ENCODE peak calls at places on chromosomes 16 and 17, in ten cellular contexts. X, R, K, O, T, U, N, Z, V and E are unnamed samples.

GRCh38 chr16:80074329-80074728 is 466.5 kb upstream of the DYNLRB2 start:
- DNase-seq in O (no peak), K (no peak), X (no peak), V (no peak), T (no peak), Z (no peak), U (no peak), N (no peak), R (no peak), E (no peak)

GRCh38 chr17:51461578-51462004 is 201.2 kb downstream of the UTP18 start:
- DNase-seq in T (peak), K (peak), X (no peak), O (peak), R (peak), U (peak), N (peak), Z (peak), V (peak), E (no peak)

GRCh38 chr16:1572664-1573063 is 39.2 kb downstream of the TMEM204 start:
- DNase-seq in N (no peak), R (no peak), V (no peak), X (no peak), T (no peak), K (no peak), Z (no peak), U (no peak), O (no peak), E (no peak)

GRCh38 chr17:81966343-81967243 is 5.6 kb upstream of the NOTUM start:
- DNase-seq in O (no peak), K (peak), R (peak), X (no peak), T (no peak), N (peak), V (no peak), Z (no peak), U (peak), E (no peak)

GRCh38 chr16:74563828-74564263 is 43.1 kb downstream of the GLG1 start:
- DNase-seq in Z (peak), X (no peak), O (no peak), R (peak), V (no peak), U (peak), N (no peak), K (peak), T (peak), E (peak)

GRCh38 chr17:72609501-72609900 is 483.0 kb downstream of the SLC39A11 start:
- DNase-seq in V (no peak), T (peak), N (no peak), U (no peak), R (no peak), X (no peak), Z (peak), K (no peak), O (no peak), E (no peak)

GRCh38 chr16:23196577-23196976 is 14.0 kb downstream of the SCNN1G start:
- DNase-seq in T (no peak), X (no peak), N (no peak), U (no peak), O (no peak), Z (no peak), V (no peak), R (no peak), K (no peak), E (no peak)

GRCh38 chr17:6548578-6549330 is 7.6 kb downstream of the PITPNM3 start:
- DNase-seq in K (no peak), X (no peak), O (no peak), N (peak), U (no peak), T (no peak), R (peak), Z (no peak), V (peak), E (no peak)

GRCh38 chr17:40399185-40399584 is 18.5 kb downstream of the TOP2A start:
- DNase-seq in Z (peak), V (no peak), N (peak), R (no peak), U (peak), K (peak), X (no peak), O (no peak), T (peak), E (no peak)

GRCh38 chr16:11893571-11893970 is 22.2 kb downstream of the GSPT1 start:
- DNase-seq in Z (no peak), V (no peak), N (no peak), O (no peak), X (no peak), R (no peak), K (no peak), T (no peak), U (no peak), E (no peak)

GRCh38 chr17:69501591-69502468 is 87.3 kb downstream of the MAP2K6 start:
- DNase-seq in Z (peak), V (peak), O (peak), R (peak), K (peak), U (peak), N (peak), T (peak), X (no peak), E (no peak)

GRCh38 chr16:54200161-54200534 is 86.4 kb downstream of the IRX3 start:
- DNase-seq in X (no peak), R (no peak), V (no peak), O (no peak), Z (no peak), K (no peak), U (no peak), N (no peak), T (no peak), E (no peak)

GRCh38 chr17:13031718-13032350 is 14.0 kb upstream of the ELAC2 start:
- DNase-seq in R (peak), Z (peak), O (peak), T (peak), V (no peak), K (peak), X (no peak), U (peak), N (peak), E (no peak)

GRCh38 chr17:79797492-79798295 is 817 bp upstream of the CBX8 start:
- DNase-seq in X (no peak), R (no peak), V (no peak), U (peak), Z (no peak), O (no peak), K (no peak), N (no peak), T (no peak), E (no peak)

GRCh38 chr17:79794659-79795511 is 2.0 kb downstream of the CBX8 start:
- DNase-seq in N (no peak), O (no peak), V (no peak), R (no peak), X (no peak), T (no peak), U (no peak), Z (no peak), K (no peak), E (no peak)

GRCh38 chr17:79795795-79796569 is 895 bp downstream of the CBX8 start:
- DNase-seq in X (no peak), R (no peak), K (no peak), O (no peak), Z (peak), V (no peak), T (no peak), N (no peak), U (peak), E (no peak)

GRCh38 chr17:79798296-79799173 is 1.7 kb upstream of the CBX8 start:
- DNase-seq in Z (peak), R (no peak), T (no peak), O (no peak), X (no peak), U (peak), N (no peak), V (no peak), K (peak), E (no peak)

GRCh38 chr17:79796570-79797491 is at the start of gene CBX8:
- DNase-seq in R (peak), U (peak), X (peak), K (peak), N (peak), V (peak), T (peak), O (peak), Z (peak), E (peak)
- TF ChIP-seq CTCF in R (no peak), U (no peak), X (peak), K (no peak), N (no peak), V (peak), T (no peak), O (peak), Z (no peak), E (no peak)

GRCh38 chr17:44565866-44566443 is 8.7 kb downstream of the FZD2 start:
- DNase-seq in R (no peak), U (no peak), V (no peak), X (no peak), K (no peak), O (no peak), T (no peak), Z (no peak), N (no peak), E (no peak)
- TF ChIP-seq CTCF in R (peak), U (peak), V (no peak), X (peak), K (peak), O (peak), T (peak), Z (peak), N (peak), E (no peak)

GRCh38 chr17:39349246-39349645 is 52.2 kb downstream of the FBXL20 start:
- DNase-seq in K (no peak), V (no peak), U (no peak), Z (no peak), X (no peak), O (no peak), N (no peak), R (no peak), T (no peak), E (no peak)

GRCh38 chr17:39352986-39353385 is 48.4 kb downstream of the FBXL20 start:
- DNase-seq in V (no peak), K (no peak), N (no peak), R (no peak), T (no peak), U (no peak), X (no peak), Z (no peak), O (no peak), E (no peak)

GRCh38 chr17:39351508-39351907 is 49.9 kb downstream of the FBXL20 start:
- DNase-seq in O (no peak), X (no peak), V (no peak), Z (no peak), K (no peak), N (no peak), U (no peak), T (no peak), R (no peak), E (no peak)

GRCh38 chr17:39357488-39357887 is 43.9 kb downstream of the FBXL20 start:
- DNase-seq in U (no peak), R (no peak), X (no peak), N (no peak), Z (no peak), O (no peak), K (no peak), V (no peak), T (peak), E (no peak)

GRCh38 chr17:39352511-39352910 is 48.9 kb downstream of the FBXL20 start:
- DNase-seq in U (no peak), N (no peak), Z (peak), T (no peak), X (no peak), R (no peak), O (no peak), K (peak), V (no peak), E (no peak)
- TF ChIP-seq CTCF in U (no peak), N (no peak), Z (peak), T (no peak), X (peak), R (no peak), O (no peak), K (no peak), V (no peak), E (no peak)

DNA sequence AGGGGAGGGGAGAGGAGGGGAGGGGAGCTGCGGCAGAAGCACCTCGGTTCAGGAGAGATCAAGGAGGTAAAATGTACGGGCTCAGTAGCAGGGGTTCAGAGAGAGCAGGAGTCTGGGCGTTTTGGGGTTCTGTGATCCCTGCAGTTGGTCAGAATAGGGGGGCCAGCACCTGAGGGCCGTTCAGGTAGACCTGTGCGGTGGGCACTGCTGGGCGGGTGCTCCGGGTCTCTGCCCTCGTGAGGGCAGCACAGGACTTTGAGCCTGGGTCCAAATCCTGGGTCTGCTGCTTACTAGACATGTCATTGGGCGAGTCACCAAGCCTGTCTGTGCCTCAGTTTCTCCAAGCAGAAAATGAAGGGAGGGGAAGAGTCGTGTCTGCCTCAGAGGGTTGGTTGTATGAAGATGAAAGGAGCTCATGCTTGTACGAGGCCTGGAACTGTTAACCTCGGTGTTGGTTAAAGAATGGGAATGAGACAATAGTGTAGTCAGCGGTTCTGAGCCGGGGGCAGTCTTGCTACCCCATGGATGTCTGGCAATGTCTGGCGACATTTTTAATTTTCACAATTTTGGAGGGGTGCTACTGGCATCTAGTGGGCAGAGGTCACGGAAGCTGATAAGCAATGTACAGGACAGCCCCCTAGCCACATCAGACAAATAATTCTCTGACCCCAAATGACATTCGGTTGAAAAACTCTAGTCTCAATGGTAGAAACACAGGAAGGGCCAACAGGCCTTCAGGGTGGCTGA is 35.4 kb downstream of the OR1D5 start:
- DNase-seq in O (no peak), N (no peak), V (no peak), Z (no peak), X (no peak), U (no peak), R (no peak), K (no peak), T (no peak), E (no peak)
- TF ChIP-seq CTCF in O (no peak), N (no peak), V (no peak), Z (no peak), X (no peak), U (no peak), R (no peak), K (no peak), T (no peak), E (no peak)